ENCODE peak calls at places on chromosomes 16 and 17, in ten cellular contexts. O, C, D, P, K, W, N, S, B and E are unnamed samples.

GRCh38 chr16:89198417-89199240 is 1.7 kb downstream of the SLC22A31 start:
- DNase-seq in O (no peak), C (no peak), D (no peak), P (no peak), K (no peak), W (no peak), N (no peak), S (no peak), B (no peak), E (no peak)

GRCh38 chr17:75635610-75636202 is 2.5 kb downstream of the SMIM5 start:
- DNase-seq in O (no peak), C (peak), D (no peak), P (no peak), K (peak), W (no peak), N (no peak), S (no peak), B (no peak), E (no peak)

GRCh38 chr16:4531816-4532215 is 6.8 kb downstream of the CDIP1 start:
- DNase-seq in O (no peak), C (no peak), D (no peak), P (no peak), K (no peak), W (no peak), N (no peak), S (no peak), B (no peak), E (no peak)

GRCh38 chr17:45688353-45688752 is 95.8 kb upstream of the CRHR1 start:
- DNase-seq in O (no peak), C (no peak), D (no peak), P (no peak), K (no peak), W (no peak), N (no peak), S (no peak), B (no peak), E (no peak)

GRCh38 chr16:4689864-4690704 is 3.3 kb upstream of the NUDT16L1 start:
- DNase-seq in O (no peak), C (no peak), D (no peak), P (no peak), K (no peak), W (no peak), N (no peak), S (no peak), B (no peak), E (no peak)

GRCh38 chr17:32813021-32813420 is 63.9 kb downstream of the MYO1D start:
- DNase-seq in O (no peak), C (no peak), D (peak), P (no peak), K (peak), W (no peak), N (no peak), S (no peak), B (no peak), E (no peak)

GRCh38 chr17:17164676-17165075 is 41.5 kb downstream of the PLD6 start:
- DNase-seq in O (no peak), C (no peak), D (no peak), P (no peak), K (no peak), W (no peak), N (no peak), S (no peak), B (no peak), E (no peak)

GRCh38 chr17:35684046-35684802 is 47.2 kb upstream of the RASL10B start:
- DNase-seq in O (peak), C (no peak), D (no peak), P (peak), K (peak), W (no peak), N (no peak), S (no peak), B (no peak), E (peak)

GRCh38 chr17:32920293-32920692 is 7.7 kb upstream of the TMEM98 start:
- DNase-seq in O (no peak), C (no peak), D (no peak), P (no peak), K (no peak), W (no peak), N (no peak), S (no peak), B (no peak), E (no peak)

GRCh38 chr16:69190046-69190588 is 3.2 kb downstream of the SNTB2 start:
- DNase-seq in O (no peak), C (no peak), D (no peak), P (peak), K (peak), W (no peak), N (no peak), S (no peak), B (no peak), E (no peak)

GRCh38 chr16:7140899-7141298 is 191.7 kb upstream of the RBFOX1 start:
- DNase-seq in O (no peak), C (no peak), D (no peak), P (no peak), K (no peak), W (no peak), N (no peak), S (no peak), B (no peak), E (peak)

GRCh38 chr16:48444574-48444973 is 59.4 kb upstream of the SIAH1 start:
- DNase-seq in O (peak), C (no peak), D (peak), P (peak), K (peak), W (no peak), N (no peak), S (no peak), B (no peak), E (peak)

GRCh38 chr17:5702951-5703510 is 118.7 kb upstream of the NLRP1 start:
- DNase-seq in O (no peak), C (no peak), D (no peak), P (no peak), K (no peak), W (no peak), N (no peak), S (no peak), B (no peak), E (no peak)

GRCh38 chr16:11136600-11136999 is 119.4 kb downstream of the SOCS1 start:
- DNase-seq in O (peak), C (no peak), D (no peak), P (peak), K (no peak), W (no peak), N (no peak), S (no peak), B (no peak), E (no peak)

GRCh38 chr16:70778901-70779309 is 22.1 kb downstream of the VAC14 start:
- DNase-seq in O (no peak), C (peak), D (peak), P (peak), K (peak), W (no peak), N (no peak), S (no peak), B (no peak), E (peak)

GRCh38 chr16:61791465-61791864 is 244.8 kb downstream of the CDH8 start:
- DNase-seq in O (peak), C (no peak), D (no peak), P (no peak), K (no peak), W (no peak), N (no peak), S (no peak), B (no peak), E (no peak)

GRCh38 chr17:10617120-10617505 is 40.0 kb downstream of the MYH3 start:
- DNase-seq in O (no peak), C (no peak), D (no peak), P (no peak), K (no peak), W (no peak), N (no peak), S (no peak), B (no peak), E (no peak)